ENCODE peak calls at places on chromosomes 11 and 22, in seven cellular contexts. Z is psoas muscle; A is stimulated activated CD8-positive, alpha-beta memory T cell treated with anti-CD3 and anti-CD28 coated beads, Interleukin-4, amount 100 ng/mL, for 48 hours; B is RWPE1; E is H1; O is HEK293T; T is heart left ventricle. I is an unnamed sample.

GRCh38 chr11:18768472-18768901 is 23.1 kb downstream of the PTPN5 start:
- DNase-seq in O (no peak), T (no peak), B (no peak), E (no peak), Z (no peak), A (no peak), I (no peak)

GRCh38 chr11:70761094-70761905 is 363.0 kb downstream of the CTTN start:
- DNase-seq in A (no peak), O (no peak), E (no peak), T (no peak), B (no peak), Z (no peak), I (no peak)

GRCh38 chr22:38177926-38178604 is 3.6 kb downstream of the PLA2G6 start:
- DNase-seq in O (peak; percentile 39), Z (peak; percentile 54), B (no peak), E (no peak), T (no peak), A (no peak), I (no peak)

GRCh38 chr22:27718186-27719032 is 83.1 kb downstream of the MN1 start:
- DNase-seq in Z (peak; percentile 84), E (no peak), T (peak; percentile 79), B (peak; percentile 95), O (peak; percentile 44), A (no peak), I (no peak)

GRCh38 chr11:32438883-32439487 is 3.6 kb upstream of the WT1 start:
- DNase-seq in A (no peak), Z (no peak), O (no peak), B (no peak), T (no peak), E (peak; percentile 60), I (no peak)

GRCh38 chr11:46012185-46012584 is 89.7 kb downstream of the LARGE2 start:
- DNase-seq in B (no peak), Z (no peak), O (no peak), A (no peak), T (no peak), E (no peak), I (no peak)

GRCh38 chr11:32099516-32099915 is 8.6 kb downstream of the RCN1 start:
- DNase-seq in A (no peak), T (no peak), O (no peak), Z (no peak), E (no peak), B (no peak), I (no peak)

GRCh38 chr22:49826603-49827306 is 918 bp downstream of the BRD1 start:
- DNase-seq in A (no peak), Z (peak; percentile 61), E (peak; percentile 60), B (peak; percentile 14), T (peak; percentile 79), O (peak; percentile 32), I (no peak)

GRCh38 chr11:133134561-133135173 is 397.6 kb downstream of the OPCML start:
- DNase-seq in B (peak; percentile 5), E (peak; percentile 83), Z (peak; percentile 32), T (peak; percentile 55), A (peak; percentile 70), O (peak; percentile 67), I (peak; percentile 56)

GRCh38 chr11:116424615-116425261 is 348.0 kb downstream of the BUD13 start:
- DNase-seq in T (no peak), Z (no peak), A (no peak), B (no peak), E (no peak), O (no peak), I (no peak)

GRCh38 chr22:23831261-23831660 is 7.5 kb downstream of the DERL3 start:
- DNase-seq in B (no peak), A (no peak), T (no peak), O (no peak), Z (no peak), E (no peak), I (no peak)

GRCh38 chr11:70364745-70365535 is 33.4 kb upstream of the CTTN start:
- DNase-seq in O (no peak), E (peak; percentile 20), B (no peak), T (no peak), Z (no peak), A (peak; percentile 86), I (no peak)

GRCh38 chr11:44066732-44067131 is 662 bp downstream of the ACCS start:
- DNase-seq in T (no peak), O (peak; percentile 28), E (no peak), B (peak; percentile 68), Z (no peak), A (no peak), I (no peak)

GRCh38 chr22:20008221-20008995 is 8.2 kb downstream of the ARVCF start:
- DNase-seq in O (no peak), Z (no peak), B (no peak), A (no peak), E (no peak), T (peak; percentile 23), I (no peak)

GRCh38 chr11:70432580-70432979 is 34.3 kb downstream of the CTTN start:
- DNase-seq in T (no peak), O (no peak), E (no peak), Z (no peak), B (no peak), A (no peak), I (no peak)

GRCh38 chr11:4464216-4465159 is 15.4 kb downstream of the OR52K2 start:
- DNase-seq in T (no peak), Z (no peak), B (peak; percentile 29), A (no peak), O (no peak), E (no peak), I (no peak)

GRCh38 chr22:47033648-47034000 is 271.2 kb downstream of the TBC1D22A start:
- DNase-seq in Z (no peak), E (no peak), O (no peak), A (no peak), B (no peak), T (peak; percentile 42), I (no peak)

GRCh38 chr11:59801981-59802638 is 8.5 kb downstream of the MRPL16 start:
- DNase-seq in Z (no peak), A (no peak), B (no peak), E (no peak), O (no peak), T (no peak), I (no peak)

GRCh38 chr22:17734197-17734596 is 40.1 kb downstream of the BID start:
- DNase-seq in T (no peak), A (peak; percentile 39), O (no peak), Z (no peak), E (no peak), B (no peak), I (no peak)

GRCh38 chr11:9774591-9775392 is 110.9 kb downstream of the SWAP70 start:
- DNase-seq in T (no peak), A (no peak), B (no peak), Z (no peak), O (no peak), E (no peak), I (no peak)

GRCh38 chr11:75326439-75326810 is 25.0 kb downstream of the ARRB1 start:
- DNase-seq in Z (no peak), B (no peak), A (peak; percentile 61), O (no peak), E (no peak), T (no peak), I (no peak)

GRCh38 chr11:112834277-112834755 is 126.9 kb upstream of the NCAM1 start:
- DNase-seq in A (no peak), E (no peak), O (no peak), Z (peak; percentile 61), T (peak; percentile 76), B (no peak), I (no peak)

GRCh38 chr22:35064664-35065063 is 1.3 kb upstream of the ISX start:
- DNase-seq in E (no peak), Z (no peak), T (no peak), A (no peak), O (no peak), B (peak; percentile 8), I (no peak)

GRCh38 chr11:102950622-102951081 is 4.9 kb downstream of the MMP13 start:
- DNase-seq in O (no peak), A (no peak), E (no peak), Z (no peak), B (no peak), T (no peak), I (no peak)

GRCh38 chr22:43334378-43334777 is 8.8 kb downstream of the SCUBE1 start:
- DNase-seq in B (no peak), T (no peak), A (no peak), E (no peak), Z (no peak), O (no peak), I (no peak)

GRCh38 chr11:111299111-111300026 is 1.0 kb downstream of the POU2AF3 start:
- DNase-seq in A (no peak), B (peak; percentile 33), O (no peak), T (peak; percentile 73), Z (peak; percentile 73), E (peak; percentile 83), I (no peak)

GRCh38 chr22:42711895-42712837 is 8.5 kb downstream of the A4GALT start:
- DNase-seq in A (no peak), Z (no peak), E (no peak), T (no peak), B (no peak), O (no peak), I (no peak)

GRCh38 chr11:7904910-7905309 is 26.2 kb downstream of the OR10A6 start:
- DNase-seq in Z (no peak), E (no peak), A (no peak), B (no peak), O (no peak), T (no peak), I (no peak)